ENCODE peak calls at places on chromosomes 5 and 9, in six cellular contexts. X is H1, Q is HCT116, H is transverse colon, A is IMR-90, L is HepG2. Z is an unnamed sample. For H3K4me1, the result is how much of the 10 kb centered on the place peaks cover.

GRCh38 chr5:1321576-1321975 is 23.3 kb downstream of the CLPTM1L start:
- DNase-seq in X (no peak), Q (no peak), H (no peak), A (no peak), L (no peak), Z (no peak)

GRCh38 chr5:135443329-135443960 is 3.7 kb downstream of the DCANP1 start:
- DNase-seq in X (no peak), Q (no peak), H (no peak), A (no peak), L (no peak), Z (peak)

GRCh38 chr5:54091416-54092130 is 218.8 kb downstream of the ARL15 start:
- DNase-seq in X (no peak), Q (no peak), H (no peak), A (no peak), L (no peak), Z (no peak)

GRCh38 chr9:70144131-70144503 is 100.5 kb downstream of the MAMDC2 start:
- DNase-seq in X (no peak), Q (no peak), H (no peak), A (no peak), L (no peak), Z (no peak)

GRCh38 chr9:114085404-114085803 is 7.3 kb upstream of the AMBP start:
- DNase-seq in X (no peak), Q (no peak), H (no peak), A (no peak), L (no peak), Z (no peak)

GRCh38 chr5:169712428-169712827 is 75.4 kb downstream of the DOCK2 start:
- DNase-seq in X (no peak), Q (no peak), H (no peak), A (peak), L (no peak), Z (no peak)

GRCh38 chr9:27422435-27422834 is 101.7 kb upstream of the IFNK start:
- DNase-seq in X (no peak), Q (no peak), H (no peak), A (no peak), L (no peak), Z (no peak)

GRCh38 chr5:83026930-83027687 is 50.1 kb downstream of the TMEM167A start:
- DNase-seq in X (peak), Q (no peak), H (no peak), A (peak), L (no peak), Z (no peak)

GRCh38 chr5:131773805-131774204 is 23.0 kb downstream of the FNIP1 start:
- DNase-seq in X (no peak), Q (no peak), H (no peak), A (no peak), L (no peak), Z (no peak)

GRCh38 chr5:93800988-93801811 is 59.8 kb upstream of the POU5F2 start:
- DNase-seq in X (no peak), Q (peak), H (no peak), A (peak), L (peak), Z (peak)

GRCh38 chr5:109186759-109187158 is 223.0 kb downstream of the PJA2 start:
- DNase-seq in X (no peak), Q (no peak), H (peak), A (no peak), L (no peak), Z (no peak)

GRCh38 chr5:141772281-141772680 is 90.3 kb upstream of the ARAP3 start:
- DNase-seq in X (no peak), Q (no peak), H (no peak), A (peak), L (no peak), Z (no peak)

GRCh38 chr9:83059417-83059816 is 3.5 kb downstream of the RASEF start:
- DNase-seq in X (no peak), Q (no peak), H (peak), A (no peak), L (no peak), Z (no peak)

GRCh38 chr9:19456996-19457693 is 48.3 kb downstream of the ACER2 start:
- DNase-seq in X (peak), Q (peak), H (peak), A (peak), L (peak), Z (peak)

GRCh38 chr5:68216737-68217231 is 1.2 kb downstream of the PIK3R1 start:
- DNase-seq in X (no peak), Q (no peak), H (no peak), A (peak), L (no peak), Z (no peak)

GRCh38 chr9:16873131-16873787 is 2.8 kb upstream of the BNC2 start:
- DNase-seq in X (no peak), Q (no peak), H (no peak), A (peak), L (no peak), Z (no peak)

GRCh38 chr9:89766981-89767380 is 162.2 kb downstream of the GADD45G start:
- DNase-seq in X (no peak), Q (no peak), H (no peak), A (no peak), L (no peak), Z (no peak)

GRCh38 chr9:77769246-77769645 is 121.1 kb upstream of the GNA14 start:
- DNase-seq in X (no peak), Q (no peak), H (no peak), A (no peak), L (no peak), Z (no peak)

GRCh38 chr5:88659529-88660325 is 223.3 kb downstream of the MEF2C start:
- DNase-seq in X (no peak), Q (no peak), H (no peak), A (no peak), L (no peak), Z (no peak)

GRCh38 chr5:41871866-41872265 is 1.6 kb upstream of the OXCT1 start:
- DNase-seq in X (no peak), Q (no peak), H (no peak), A (peak), L (no peak), Z (peak)

GRCh38 chr5:122942164-122942914 is 94.2 kb downstream of the PPIC start:
- DNase-seq in X (no peak), Q (no peak), H (no peak), A (peak), L (no peak), Z (no peak)

GRCh38 chr5:116361171-116361967 is 213.3 kb downstream of the SEMA6A start:
- DNase-seq in X (peak), Q (no peak), H (peak), A (no peak), L (no peak), Z (peak)

GRCh38 chr5:149069711-149070110 is 6.8 kb upstream of the SH3TC2 start:
- DNase-seq in X (no peak), Q (no peak), H (no peak), A (no peak), L (no peak), Z (no peak)

GRCh38 chr5:5467737-5468136 is 45.3 kb downstream of the ICE1 start:
- DNase-seq in X (no peak), Q (no peak), H (no peak), A (peak), L (no peak), Z (no peak)

GRCh38 chr5:73297430-73297829 is 124.4 kb downstream of the TMEM174 start:
- DNase-seq in X (no peak), Q (no peak), H (no peak), A (no peak), L (no peak), Z (no peak)

GRCh38 chr5:111245654-111246053 is 21.5 kb downstream of the CAMK4 start:
- DNase-seq in X (no peak), Q (no peak), H (no peak), A (no peak), L (no peak), Z (no peak)

GRCh38 chr5:176822426-176823075 is 12.2 kb downstream of the UNC5A start:
- DNase-seq in X (no peak), Q (peak), H (no peak), A (no peak), L (no peak), Z (no peak)

GRCh38 chr5:103041071-103041676 is 78.8 kb downstream of the GIN1 start:
- DNase-seq in X (no peak), Q (peak), H (no peak), A (peak), L (peak), Z (no peak)

GRCh38 chr5:108054349-108054748 is 327.5 kb downstream of the FBXL17 start:
- DNase-seq in X (no peak), Q (no peak), H (no peak), A (no peak), L (no peak), Z (no peak)

DNA sequence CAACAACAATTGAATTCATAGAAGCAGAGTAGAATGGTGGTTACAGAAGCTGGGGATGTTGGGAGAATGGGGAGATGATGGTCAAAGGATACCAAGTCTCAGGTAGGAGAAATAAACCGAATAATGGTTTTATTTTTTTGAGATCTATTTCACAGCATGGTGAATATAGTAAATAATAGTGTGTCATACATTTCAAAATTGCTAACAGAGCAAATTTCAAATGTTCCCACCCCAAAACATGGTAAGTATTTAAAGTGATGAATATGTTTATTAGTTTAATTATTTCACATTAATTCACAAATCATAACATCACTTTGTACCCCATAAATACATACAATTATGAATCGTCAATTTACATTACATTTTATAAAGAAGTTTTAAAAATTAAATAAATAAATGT is 72.7 kb upstream of the ATG10 start:
- DNase-seq in X (no peak), Q (no peak), H (no peak), A (no peak), L (no peak), Z (no peak)
- TF ChIP-seq POLR2A in X (no peak), Q (no peak), H (no peak), A (no peak), L (no peak), Z (no peak)

DNA sequence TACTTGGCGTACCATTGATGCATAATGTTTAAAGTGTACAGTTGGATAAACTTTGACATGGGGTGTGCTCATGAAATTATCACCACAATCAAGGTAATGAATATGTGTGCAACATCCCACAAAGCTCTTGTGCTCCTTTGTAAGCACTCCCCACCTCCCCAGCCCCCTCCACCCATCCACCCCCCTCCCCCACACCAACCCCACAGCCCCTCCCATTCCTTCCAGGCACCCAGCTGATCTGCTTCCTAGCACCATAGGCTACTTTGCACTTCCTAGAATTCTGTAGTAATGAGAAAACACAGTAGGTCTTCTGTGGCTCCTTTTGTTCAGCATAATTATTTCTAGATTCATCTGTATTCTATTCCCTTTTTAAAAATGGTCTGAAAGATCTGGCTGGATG is 24.5 kb downstream of the FGD3 start:
- DNase-seq in X (no peak), Q (no peak), H (no peak), A (no peak), L (no peak), Z (no peak)
- H3K4me1 ChIP-seq in X (under half), Q (under half), H (under half), A (under half), L (under half), Z (under half)

DNA sequence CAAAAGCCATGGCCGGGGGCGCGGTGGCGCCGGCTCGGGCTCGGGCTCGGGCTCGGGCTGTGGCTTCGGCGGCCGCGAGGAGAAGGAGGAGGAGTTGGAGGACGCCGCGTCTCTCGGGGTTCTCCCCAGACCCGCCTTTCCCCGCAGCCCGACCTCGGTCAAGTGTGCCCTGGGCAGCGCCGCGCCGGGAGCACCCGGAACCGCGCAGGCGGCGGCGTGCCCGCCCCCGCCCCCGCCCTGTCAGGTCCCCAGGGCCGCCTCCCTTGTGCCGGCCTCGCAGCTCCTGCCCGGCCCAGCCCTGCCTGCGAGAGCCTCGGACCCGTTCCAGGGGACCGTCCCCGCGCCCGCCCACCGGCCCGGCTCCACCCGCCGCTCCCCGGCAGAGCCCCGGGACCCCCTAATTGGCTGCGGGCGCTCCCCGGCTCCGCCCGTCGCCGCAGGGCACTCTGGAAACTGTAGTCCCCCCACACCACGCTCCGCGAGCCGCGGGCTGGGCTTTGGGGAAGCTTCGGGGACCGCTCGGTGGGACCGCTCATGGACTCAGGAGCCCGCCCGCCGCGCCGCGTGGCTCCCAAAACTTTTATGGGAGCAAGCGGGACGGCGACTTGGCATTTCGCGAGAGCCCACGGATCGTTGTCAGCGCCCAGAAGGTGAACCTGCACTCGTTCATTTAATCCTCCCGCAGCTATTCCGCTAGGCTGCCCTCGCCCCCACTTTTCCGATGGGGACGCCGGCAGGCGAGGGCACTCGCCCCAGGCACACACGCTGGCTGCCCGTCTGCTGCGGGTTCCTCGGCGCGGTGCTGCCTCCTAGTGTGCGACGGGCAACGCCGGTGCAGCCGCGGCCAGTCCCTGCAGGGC is at the start of gene STK10:
- DNase-seq in X (no peak), Q (peak), H (peak), A (peak), L (peak), Z (peak)
- TF ChIP-seq POLR2A in X (no peak), Q (no peak), H (peak), A (peak), L (peak), Z (peak)

GRCh38 chr9:100126423-100126822 is 27.4 kb downstream of the INVS start:
- DNase-seq in X (no peak), Q (no peak), H (no peak), A (no peak), L (no peak), Z (no peak)

GRCh38 chr9:100125236-100125635 is 26.2 kb downstream of the INVS start:
- DNase-seq in X (no peak), Q (no peak), H (no peak), A (no peak), L (no peak), Z (no peak)

GRCh38 chr9:100120286-100120685 is 21.2 kb downstream of the INVS start:
- DNase-seq in X (no peak), Q (no peak), H (no peak), A (no peak), L (no peak), Z (no peak)

GRCh38 chr9:100129772-100130171 is 30.7 kb downstream of the INVS start:
- DNase-seq in X (no peak), Q (no peak), H (no peak), A (no peak), L (no peak), Z (no peak)

GRCh38 chr9:100125913-100126312 is 26.9 kb downstream of the INVS start:
- DNase-seq in X (no peak), Q (no peak), H (no peak), A (no peak), L (no peak), Z (no peak)
- H3K4me1 ChIP-seq in X (under half), Q (under half), H (under half), A (under half), L (under half), Z (under half)

GRCh38 chr5:52787600-52788504 is at the start of the genes ITGA1 and PELO:
- DNase-seq in X (peak), Q (peak), H (peak), A (peak), L (peak), Z (peak)
- TF ChIP-seq POLR2A in X (no peak), Q (no peak), H (peak), A (no peak), L (peak), Z (no peak)

GRCh38 chr5:168140256-168140655 is 151.2 kb upstream of the WWC1 start:
- DNase-seq in X (no peak), Q (no peak), H (no peak), A (no peak), L (no peak), Z (no peak)

GRCh38 chr5:168132186-168132585 is 159.3 kb upstream of the WWC1 start:
- DNase-seq in X (no peak), Q (no peak), H (no peak), A (peak), L (no peak), Z (no peak)

GRCh38 chr5:168136340-168136739 is 155.1 kb upstream of the WWC1 start:
- DNase-seq in X (no peak), Q (no peak), H (peak), A (no peak), L (peak), Z (no peak)

GRCh38 chr5:168135897-168136296 is 155.5 kb upstream of the WWC1 start:
- DNase-seq in X (no peak), Q (no peak), H (no peak), A (no peak), L (no peak), Z (no peak)

GRCh38 chr5:168137265-168137664 is 154.2 kb upstream of the WWC1 start:
- DNase-seq in X (no peak), Q (no peak), H (no peak), A (no peak), L (no peak), Z (no peak)
- H3K4me1 ChIP-seq in X (under half), Q (under half), H (under half), A (under half), L (under half), Z (under half)

GRCh38 chr9:134267305-134268265 is 58.7 kb upstream of the RXRA start:
- DNase-seq in X (no peak), Q (no peak), H (no peak), A (no peak), L (peak), Z (peak)
- TF ChIP-seq POLR2A in X (no peak), Q (no peak), H (no peak), A (no peak), L (no peak), Z (no peak)

DNA sequence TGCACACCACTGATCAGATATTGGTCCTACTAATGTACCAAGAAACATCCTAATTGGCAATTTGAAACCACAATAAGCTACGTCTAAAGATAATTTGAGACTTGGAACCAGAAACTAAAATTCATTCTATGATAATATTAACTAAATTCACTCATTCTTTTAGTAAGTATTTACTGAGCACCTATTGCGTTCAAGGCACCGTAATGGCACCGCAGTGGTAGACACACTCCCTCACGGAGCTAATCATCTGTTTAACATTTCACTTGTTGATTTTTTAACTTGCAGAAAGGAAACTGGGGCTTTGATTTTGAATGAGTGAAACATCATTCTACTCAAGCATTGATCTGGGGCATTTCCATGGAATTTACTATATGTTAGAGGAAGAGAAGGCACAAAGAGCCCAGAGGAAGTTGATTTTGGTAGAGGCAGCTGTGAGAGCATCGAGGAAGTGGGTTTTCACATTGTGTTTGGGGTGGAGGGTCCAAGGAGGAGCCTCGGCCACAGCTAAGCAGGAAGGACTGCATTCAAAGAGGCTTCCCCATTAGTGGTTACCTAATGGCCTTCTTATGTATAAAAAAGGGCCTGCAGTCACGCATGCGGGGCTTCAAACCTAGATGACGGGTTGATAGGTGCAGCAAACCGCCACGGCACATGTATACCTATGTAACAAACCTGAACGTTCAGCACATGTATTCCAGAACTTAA is 7.1 kb downstream of the RAPGEF1 start:
- DNase-seq in X (no peak), Q (no peak), H (no peak), A (no peak), L (no peak), Z (no peak)
- H3K4me1 ChIP-seq in X (under half), Q (under half), H (half or more), A (under half), L (half or more), Z (half or more)

DNA sequence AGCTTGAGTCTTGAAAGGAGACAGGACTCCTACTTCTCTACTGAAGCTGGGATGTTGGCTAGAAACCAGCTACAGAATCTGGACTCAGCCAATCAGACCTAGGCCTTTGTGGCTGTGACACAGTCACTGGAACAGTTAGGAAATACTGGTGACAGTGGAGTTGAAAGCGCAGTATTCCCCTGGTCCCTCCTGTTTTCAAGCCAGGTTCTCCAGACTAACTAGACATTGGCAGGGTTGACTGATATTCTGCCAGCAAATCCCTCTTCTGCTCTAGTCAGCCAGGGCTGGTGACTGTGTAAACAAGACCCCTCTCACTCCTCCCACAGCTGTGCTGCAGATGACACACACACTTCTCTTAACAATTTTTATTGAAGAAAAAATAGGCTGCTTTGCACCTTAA is 8.7 kb downstream of the SHROOM1 start:
- DNase-seq in X (no peak), Q (no peak), H (no peak), A (peak), L (peak), Z (no peak)
- TF ChIP-seq POLR2A in X (no peak), Q (no peak), H (no peak), A (no peak), L (no peak), Z (no peak)